ENCODE peak calls at places on chromosomes 6 and 20, in five cellular contexts. O is A549, V is H1, T is ovary, A is vagina. B is an unnamed sample.

GRCh38 chr6:49676671-49677281 is 36.6 kb downstream of the CRISP2 start:
- DNase-seq in O (no peak), V (no peak), T (no peak), A (no peak), B (no peak)

GRCh38 chr6:50862172-50862571 is 43.5 kb downstream of the TFAP2B start:
- DNase-seq in O (no peak), V (no peak), T (no peak), A (no peak), B (no peak)

GRCh38 chr6:136524936-136525413 is 25.2 kb downstream of the MAP7 start:
- DNase-seq in O (no peak), V (no peak), T (no peak), A (no peak), B (no peak)

GRCh38 chr20:45611054-45611453 is 18.5 kb upstream of the WFDC10A start:
- DNase-seq in O (no peak), V (no peak), T (no peak), A (no peak), B (no peak)

GRCh38 chr6:142819603-142820335 is 125.2 kb downstream of the HIVEP2 start:
- DNase-seq in O (no peak), V (no peak), T (no peak), A (no peak), B (no peak)

GRCh38 chr20:20759132-20759531 is 46.7 kb upstream of the RALGAPA2 start:
- DNase-seq in O (no peak), V (no peak), T (no peak), A (peak), B (no peak)

GRCh38 chr20:53522696-53523095 is 70.9 kb downstream of the ZNF217 start:
- DNase-seq in O (no peak), V (no peak), T (no peak), A (no peak), B (no peak)

GRCh38 chr6:167907837-167908681 is 81.3 kb downstream of the AFDN start:
- DNase-seq in O (peak), V (no peak), T (no peak), A (no peak), B (peak)

GRCh38 chr20:61400499-61400898 is 148.4 kb downstream of the CDH4 start:
- DNase-seq in O (no peak), V (no peak), T (no peak), A (no peak), B (no peak)

GRCh38 chr20:23187759-23188158 is 101.6 kb upstream of the CD93 start:
- DNase-seq in O (no peak), V (no peak), T (no peak), A (no peak), B (no peak)

GRCh38 chr6:143940011-143940597 is 68.0 kb downstream of the PLAGL1 start:
- DNase-seq in O (peak), V (no peak), T (no peak), A (no peak), B (peak)

GRCh38 chr6:146709036-146709622 is 110.4 kb downstream of the ADGB start:
- DNase-seq in O (no peak), V (no peak), T (no peak), A (no peak), B (no peak)

GRCh38 chr20:24953621-24954133 is 4.6 kb downstream of the CST7 start:
- DNase-seq in O (no peak), V (no peak), T (no peak), A (peak), B (no peak)

GRCh38 chr6:137927777-137928218 is 60.7 kb downstream of the TNFAIP3 start:
- DNase-seq in O (no peak), V (no peak), T (no peak), A (no peak), B (no peak)

GRCh38 chr6:89411269-89412070 is 603 bp downstream of the RRAGD start:
- DNase-seq in O (no peak), V (no peak), T (peak), A (no peak), B (peak)

GRCh38 chr6:6891949-6892461 is 215.8 kb upstream of the RREB1 start:
- DNase-seq in O (no peak), V (no peak), T (no peak), A (no peak), B (no peak)

GRCh38 chr20:1491281-1491840 is at the start of gene SIRPB2:
- DNase-seq in O (no peak), V (no peak), T (no peak), A (no peak), B (peak)

GRCh38 chr20:20638877-20639276 is 73.6 kb downstream of the RALGAPA2 start:
- DNase-seq in O (no peak), V (no peak), T (no peak), A (no peak), B (no peak)

GRCh38 chr20:37986873-37987601 is 46.2 kb downstream of the TTI1 start:
- DNase-seq in O (no peak), V (no peak), T (no peak), A (peak), B (no peak)

GRCh38 chr6:148192310-148192709 is 150.3 kb upstream of the SASH1 start:
- DNase-seq in O (no peak), V (no peak), T (no peak), A (no peak), B (no peak)

GRCh38 chr6:151139524-151139923 is 100.2 kb upstream of the AKAP12 start:
- DNase-seq in O (no peak), V (no peak), T (no peak), A (no peak), B (no peak)

GRCh38 chr6:167090171-167090570 is 32.7 kb upstream of the CCR6 start:
- DNase-seq in O (no peak), V (no peak), T (no peak), A (no peak), B (no peak)

GRCh38 chr6:159042003-159042823 is 2.6 kb downstream of the TAGAP start:
- DNase-seq in O (peak), V (peak), T (peak), A (peak), B (peak)

GRCh38 chr20:370977-371754 is 9.4 kb upstream of the TRIB3 start:
- DNase-seq in O (no peak), V (no peak), T (no peak), A (no peak), B (no peak)

GRCh38 chr6:19465240-19465639 is 371.9 kb upstream of the ID4 start:
- DNase-seq in O (no peak), V (no peak), T (no peak), A (no peak), B (no peak)

GRCh38 chr20:45924391-45925261 is 9.9 kb upstream of the PCIF1 start:
- DNase-seq in O (no peak), V (no peak), T (peak), A (no peak), B (peak)

GRCh38 chr6:53585208-53585903 is 40.5 kb upstream of the GCLC start:
- DNase-seq in O (no peak), V (no peak), T (no peak), A (no peak), B (no peak)

GRCh38 chr6:30687659-30688431 is 1.4 kb upstream of the PPP1R18 start:
- DNase-seq in O (no peak), V (no peak), T (peak), A (no peak), B (no peak)

GRCh38 chr20:61950631-61951010 is 115.1 kb downstream of the TAF4 start:
- DNase-seq in O (no peak), V (no peak), T (peak), A (no peak), B (no peak)

GRCh38 chr6:31086788-31087440 is 25.5 kb downstream of the C6orf15 start:
- DNase-seq in O (no peak), V (no peak), T (no peak), A (no peak), B (no peak)

DNA sequence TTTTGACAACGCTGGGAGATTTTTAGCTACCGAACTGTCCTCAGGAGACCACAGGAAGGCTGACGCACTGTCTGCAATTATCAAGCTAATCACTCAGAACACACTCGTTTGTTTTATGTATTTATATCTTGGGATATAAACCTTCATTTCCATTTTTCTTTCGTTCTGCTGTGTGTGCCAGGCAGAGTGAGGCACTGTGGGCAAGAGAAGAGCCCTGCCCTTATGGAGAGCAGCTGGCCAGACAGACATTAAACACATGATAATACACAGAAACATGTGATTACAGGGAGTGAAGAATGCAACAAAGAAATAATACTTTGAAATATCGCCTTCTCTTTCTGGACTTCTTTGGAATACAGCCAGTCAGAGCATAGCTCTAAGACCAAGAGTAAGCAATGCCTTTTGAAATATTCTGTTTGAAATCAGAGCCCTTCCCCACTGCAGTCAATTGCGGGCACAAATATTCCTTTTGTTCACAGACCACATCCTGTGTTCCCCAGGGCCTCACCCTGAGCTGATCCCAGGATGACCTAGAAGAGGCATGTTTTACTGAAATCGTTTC is 96.8 kb downstream of the ANKRD60 start:
- DNase-seq in O (no peak), V (no peak), T (no peak), A (peak), B (no peak)
- H3K27ac ChIP-seq in O (peak), V (no peak), T (peak), A (peak), B (peak)

DNA sequence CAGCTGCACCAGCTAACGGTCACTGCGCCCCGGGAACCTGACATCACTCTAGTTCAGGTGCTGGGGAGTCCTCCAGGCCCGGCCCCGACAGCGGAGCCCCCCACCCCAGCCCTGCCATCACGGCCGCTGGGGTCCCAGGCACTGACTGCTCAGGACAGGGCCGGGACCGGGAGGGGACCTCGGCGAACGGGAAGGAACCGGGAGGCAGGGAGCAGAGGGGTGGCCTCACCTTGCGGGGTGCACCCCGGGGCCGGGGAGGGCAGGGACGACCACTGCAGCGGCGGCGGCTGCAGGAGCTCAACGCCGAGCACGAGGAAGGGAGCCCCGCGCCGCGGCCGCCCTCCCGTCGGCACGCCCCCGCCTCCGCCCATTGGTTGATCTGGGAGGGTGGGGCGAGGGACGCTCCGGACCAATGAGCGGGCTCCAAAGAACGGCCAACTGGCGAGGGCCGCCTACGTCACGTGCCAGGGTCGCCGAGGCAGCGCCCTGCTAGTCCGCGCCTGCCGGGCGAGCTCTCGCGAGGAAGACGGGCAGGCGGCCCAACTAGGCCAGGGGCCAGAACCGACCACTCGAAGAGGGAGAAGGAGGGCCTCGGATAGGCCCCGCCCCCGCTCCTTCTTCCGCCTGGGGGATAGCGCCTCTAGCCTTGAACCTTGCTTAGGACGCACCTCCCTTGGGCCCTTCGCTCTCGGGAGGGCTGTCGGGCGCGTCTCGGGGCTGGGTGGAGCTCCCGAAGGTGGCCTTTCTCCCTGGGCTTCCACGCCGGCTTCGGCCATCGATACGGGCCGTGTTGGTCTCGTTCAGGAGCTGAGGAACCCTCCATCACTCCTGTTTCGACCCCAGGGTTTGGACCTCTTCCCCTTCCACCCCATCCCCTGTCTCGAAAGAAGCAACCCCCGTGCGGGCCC is at the start of gene ADISSP:
- DNase-seq in O (peak), V (peak), T (peak), A (peak), B (peak)
- TF ChIP-seq POLR2A in O (peak), V (no peak), T (peak), A (peak), B (peak)

GRCh38 chr20:4830696-4831095 is 109.0 kb downstream of the PRND start:
- DNase-seq in O (no peak), V (no peak), T (no peak), A (no peak), B (no peak)

GRCh38 chr20:4832469-4832868 is 110.8 kb downstream of the PRND start:
- DNase-seq in O (no peak), V (no peak), T (no peak), A (peak), B (no peak)

GRCh38 chr20:4829494-4830211 is 107.9 kb downstream of the PRND start:
- DNase-seq in O (no peak), V (no peak), T (no peak), A (peak), B (no peak)

GRCh38 chr20:4830212-4830607 is 108.5 kb downstream of the PRND start:
- DNase-seq in O (no peak), V (no peak), T (no peak), A (no peak), B (no peak)

GRCh38 chr20:4828830-4829493 is 107.3 kb downstream of the PRND start:
- DNase-seq in O (no peak), V (no peak), T (no peak), A (peak), B (peak)
- H3K27ac ChIP-seq in O (no peak), V (no peak), T (no peak), A (no peak), B (no peak)

GRCh38 chr20:33650111-33650752 is 11.9 kb upstream of the C20orf144 start:
- DNase-seq in O (no peak), V (no peak), T (no peak), A (no peak), B (no peak)

GRCh38 chr20:33649201-33649631 is 12.9 kb upstream of the C20orf144 start:
- DNase-seq in O (no peak), V (no peak), T (peak), A (no peak), B (no peak)

GRCh38 chr20:33647603-33648395 is 14.3 kb upstream of the C20orf144 start:
- DNase-seq in O (no peak), V (no peak), T (no peak), A (no peak), B (no peak)

GRCh38 chr20:33646191-33646590 is 15.9 kb upstream of the C20orf144 start:
- DNase-seq in O (no peak), V (no peak), T (no peak), A (no peak), B (no peak)

DNA sequence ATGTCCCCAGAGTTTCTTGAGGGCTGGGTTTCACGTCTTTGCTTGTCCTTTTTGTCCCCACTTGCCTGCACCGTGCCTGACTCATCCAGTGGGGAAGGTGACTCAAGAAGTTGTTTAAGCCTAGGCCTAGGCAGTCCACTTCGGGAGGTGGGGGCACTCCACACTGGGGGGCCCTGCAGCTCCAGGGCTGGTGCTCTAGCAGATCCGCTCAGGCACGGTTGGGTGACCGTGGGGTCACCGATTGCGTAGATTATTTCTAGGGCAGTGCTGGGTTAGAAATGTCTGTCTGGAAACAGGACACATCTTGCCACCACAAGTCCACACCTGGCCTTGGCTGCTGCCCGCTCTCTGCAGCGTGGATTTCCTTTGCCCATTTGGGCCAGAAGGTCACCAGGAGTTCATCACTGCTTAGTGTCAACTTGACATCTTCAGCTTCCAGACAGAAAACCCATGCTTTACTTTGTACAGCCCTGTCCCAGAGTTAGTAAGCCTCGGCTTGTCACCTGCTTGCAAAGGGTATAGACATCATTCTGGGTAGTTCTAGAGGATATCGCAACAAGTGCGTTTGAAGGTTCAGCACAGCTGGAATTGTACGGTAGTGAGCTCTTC is 13.6 kb upstream of the C20orf144 start:
- DNase-seq in O (no peak), V (no peak), T (no peak), A (no peak), B (no peak)
- TF ChIP-seq POLR2A in O (no peak), V (no peak), T (no peak), A (no peak), B (no peak)

DNA sequence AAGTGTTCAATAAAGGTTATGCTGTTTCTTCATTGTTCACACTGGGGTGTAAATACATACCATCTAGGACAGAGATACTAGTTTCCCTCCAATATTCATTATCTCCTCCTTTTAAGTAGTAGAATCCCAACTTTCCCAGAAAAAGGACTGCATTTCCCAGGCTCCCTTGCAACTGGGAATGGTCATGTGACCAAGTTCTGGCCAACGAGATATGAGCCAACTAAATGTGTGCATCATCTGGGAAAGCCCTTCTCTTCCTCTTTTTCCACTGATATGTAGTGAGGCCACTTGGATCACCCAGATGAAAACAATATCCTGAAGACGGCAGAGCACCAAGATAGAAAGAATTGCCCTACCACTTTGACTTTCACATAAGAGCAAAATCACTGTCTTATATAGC is 97.9 kb upstream of the PTPRT start:
- DNase-seq in O (no peak), V (no peak), T (no peak), A (no peak), B (no peak)
- H3K27ac ChIP-seq in O (no peak), V (no peak), T (no peak), A (no peak), B (no peak)

GRCh38 chr20:43465625-43465943 is 7.9 kb downstream of the SRSF6 start:
- DNase-seq in O (no peak), V (no peak), T (no peak), A (no peak), B (no peak)

GRCh38 chr20:43461894-43462293 is 4.2 kb downstream of the SRSF6 start:
- DNase-seq in O (no peak), V (no peak), T (no peak), A (no peak), B (no peak)

GRCh38 chr20:43462369-43463132 is 4.9 kb downstream of the SRSF6 start:
- DNase-seq in O (no peak), V (no peak), T (no peak), A (no peak), B (no peak)

GRCh38 chr20:43463864-43464785 is 6.4 kb downstream of the SRSF6 start:
- DNase-seq in O (no peak), V (no peak), T (no peak), A (no peak), B (no peak)

DNA sequence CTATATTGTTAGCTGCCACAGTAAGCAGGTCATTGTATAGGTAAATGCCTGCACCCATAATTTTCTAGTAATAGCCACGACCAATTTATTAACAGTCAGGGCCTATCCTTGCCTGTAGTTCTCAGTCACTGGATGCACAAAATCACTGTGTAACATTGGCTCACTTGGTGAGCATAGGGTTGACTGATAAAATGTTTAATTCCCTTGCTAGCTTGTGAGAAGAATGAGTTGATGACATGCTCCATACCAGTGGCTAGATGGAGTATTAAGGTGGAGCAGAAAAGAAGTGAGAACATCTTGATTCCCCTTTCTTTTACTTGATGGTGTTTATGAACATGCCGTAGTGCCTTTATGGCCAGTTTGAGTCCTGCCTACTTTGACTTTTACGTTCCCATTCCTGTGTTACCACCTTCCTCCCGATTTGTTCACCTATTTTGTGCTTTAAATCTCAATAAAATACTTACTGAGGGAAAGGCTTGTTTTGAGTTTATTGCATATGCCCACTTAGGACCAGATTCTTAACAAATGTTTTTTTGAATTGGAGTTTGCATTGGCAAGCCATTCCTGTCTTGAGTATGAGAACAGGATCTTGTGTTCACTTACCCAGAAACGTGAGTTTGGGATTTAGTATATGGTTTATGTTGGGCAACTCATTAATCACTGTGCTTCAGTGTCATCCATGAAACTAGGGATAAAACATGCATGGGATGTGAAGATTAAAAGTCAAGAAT is 5.6 kb downstream of the SRSF6 start:
- DNase-seq in O (no peak), V (no peak), T (no peak), A (no peak), B (no peak)
- TF ChIP-seq POLR2A in O (no peak), V (peak), T (no peak), A (no peak), B (no peak)

GRCh38 chr6:42163941-42164340 is 9.2 kb upstream of the GUCA1A start:
- DNase-seq in O (no peak), V (no peak), T (no peak), A (peak), B (no peak)

GRCh38 chr6:42162812-42163211 is 10.4 kb upstream of the GUCA1A start:
- DNase-seq in O (no peak), V (no peak), T (no peak), A (no peak), B (no peak)

GRCh38 chr6:42165016-42165415 is 8.1 kb upstream of the GUCA1A start:
- DNase-seq in O (no peak), V (no peak), T (no peak), A (no peak), B (no peak)

GRCh38 chr6:42168650-42169049 is 4.5 kb upstream of the GUCA1A start:
- DNase-seq in O (no peak), V (no peak), T (no peak), A (peak), B (no peak)

GRCh38 chr6:42166444-42167141 is 6.6 kb upstream of the GUCA1A start:
- DNase-seq in O (peak), V (peak), T (peak), A (peak), B (peak)
- H3K27ac ChIP-seq in O (peak), V (peak), T (no peak), A (no peak), B (no peak)